ENCODE peak calls at places on chromosomes 12 and 14, in nine cellular contexts. B is left ventricle myocardium inferior; Z is lower leg skin; F is CD8-positive, alpha-beta T cell; W is heart left ventricle; M is fibroblast of pulmonary artery; V is adrenal gland; C is BJ; R is fibroblast of the aortic adventitia. P is an unnamed sample.

GRCh38 chr14:99784508-99784907 is 8.7 kb upstream of the EML1 start:
- DNase-seq in C (no peak), R (no peak), F (no peak), W (no peak), M (no peak), Z (no peak), B (no peak), V (no peak), P (no peak)

GRCh38 chr14:35286707-35287106 is 5.5 kb upstream of the PSMA6 start:
- DNase-seq in F (no peak), R (no peak), M (no peak), V (no peak), C (no peak), B (no peak), W (no peak), Z (no peak), P (no peak)

GRCh38 chr12:22551624-22552023 is 7.3 kb upstream of the C2CD5 start:
- DNase-seq in F (no peak), R (no peak), V (no peak), Z (no peak), B (no peak), C (no peak), W (no peak), M (no peak), P (no peak)

GRCh38 chr14:89011727-89012271 is 187.3 kb downstream of the TTC8 start:
- DNase-seq in F (no peak), W (no peak), B (no peak), V (no peak), Z (no peak), R (no peak), M (no peak), C (no peak), P (peak; percentile 41)

GRCh38 chr14:96796851-96797187 is 363 bp upstream of the VRK1 start:
- DNase-seq in Z (no peak), C (no peak), B (no peak), R (no peak), V (no peak), M (no peak), F (no peak), W (no peak), P (no peak)

GRCh38 chr14:100531152-100531551 is 56.1 kb downstream of the BEGAIN start:
- DNase-seq in C (no peak), M (no peak), Z (no peak), W (no peak), V (no peak), F (no peak), B (peak; percentile 1), R (no peak), P (no peak)

GRCh38 chr12:123762715-123763052 is 583 bp downstream of the DNAH10 start:
- DNase-seq in B (no peak), Z (no peak), V (no peak), F (no peak), W (no peak), R (no peak), M (no peak), C (no peak), P (no peak)

GRCh38 chr14:26808407-26808806 is 210.6 kb upstream of the NOVA1 start:
- DNase-seq in V (no peak), C (no peak), Z (no peak), R (peak; percentile 22), M (peak; percentile 79), W (no peak), F (no peak), B (no peak), P (no peak)

GRCh38 chr12:105978276-105978675 is 160.5 kb downstream of the NUAK1 start:
- DNase-seq in C (no peak), Z (no peak), V (no peak), R (no peak), F (no peak), M (no peak), B (no peak), W (no peak), P (no peak)

GRCh38 chr14:54188036-54188666 is 208.7 kb upstream of the CDKN3 start:
- DNase-seq in F (no peak), W (no peak), Z (no peak), M (no peak), C (no peak), R (no peak), B (no peak), V (no peak), P (no peak)

GRCh38 chr12:50918584-50919316 is 33.6 kb upstream of the HIGD1C start:
- DNase-seq in M (no peak), B (no peak), W (no peak), F (no peak), R (peak; percentile 27), C (no peak), V (no peak), Z (no peak), P (no peak)

GRCh38 chr12:19150273-19150895 is 20.9 kb downstream of the PLEKHA5 start:
- DNase-seq in R (peak; percentile 23), F (no peak), C (peak; percentile 34), V (no peak), W (peak; percentile 34), M (peak; percentile 38), B (no peak), Z (no peak), P (no peak)

GRCh38 chr14:102605026-102605425 is 12.6 kb downstream of the RCOR1 start:
- DNase-seq in W (no peak), C (no peak), Z (peak; percentile 46), M (peak; percentile 49), B (no peak), R (no peak), F (no peak), V (no peak), P (peak; percentile 42)

GRCh38 chr14:22432348-22432976 is 156.6 kb downstream of the DAD1 start:
- DNase-seq in W (no peak), C (peak; percentile 29), Z (peak; percentile 51), B (no peak), F (no peak), V (peak; percentile 69), M (peak; percentile 98), R (peak; percentile 95), P (peak; percentile 81)

GRCh38 chr12:57519758-57520007 is 631 bp downstream of the DDIT3 start:
- DNase-seq in M (no peak), C (no peak), B (no peak), R (no peak), W (no peak), V (no peak), F (no peak), Z (no peak), P (no peak)

DNA sequence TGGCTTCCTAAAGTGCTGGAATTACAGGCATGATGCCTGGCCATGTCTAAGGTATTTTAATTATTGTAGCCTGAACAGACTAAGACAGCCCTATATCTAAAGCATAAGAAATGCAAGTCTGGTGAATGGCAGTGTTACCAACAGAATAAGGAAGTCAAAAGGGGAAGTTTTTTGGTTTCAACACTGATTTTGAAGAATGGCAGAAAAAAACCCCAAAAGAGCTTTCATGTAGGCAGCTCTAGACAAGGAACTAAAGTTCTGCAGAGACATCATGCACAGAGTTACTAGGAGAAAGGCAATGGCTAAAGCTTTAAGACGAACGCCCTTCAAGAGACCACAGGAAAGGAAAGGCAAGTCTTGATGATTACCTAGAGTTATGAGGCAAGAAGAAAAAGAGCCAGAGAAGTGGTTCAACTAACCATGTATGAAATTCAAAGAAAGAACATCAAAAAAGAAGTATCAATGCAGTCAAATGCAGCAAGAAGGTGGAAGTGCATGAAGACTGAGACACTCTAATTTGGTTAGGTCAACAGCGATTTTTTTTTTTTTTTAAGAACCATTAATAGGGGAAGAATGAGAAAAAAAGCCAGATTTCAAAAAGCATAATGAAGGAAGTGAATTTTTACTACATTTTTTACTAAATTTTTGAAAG is 50.8 kb downstream of the RPS6KA5 start:
- DNase-seq in M (no peak), F (no peak), C (no peak), Z (no peak), B (no peak), R (peak; percentile 13), W (no peak), V (no peak), P (no peak)
- H3K4me3 ChIP-seq in M (no peak overlapping the region), F (no peak overlapping the region), C (no peak overlapping the region), Z (no peak overlapping the region), B (no peak overlapping the region), R (no peak overlapping the region), W (no peak overlapping the region), V (no peak overlapping the region), P (no peak overlapping the region)

DNA sequence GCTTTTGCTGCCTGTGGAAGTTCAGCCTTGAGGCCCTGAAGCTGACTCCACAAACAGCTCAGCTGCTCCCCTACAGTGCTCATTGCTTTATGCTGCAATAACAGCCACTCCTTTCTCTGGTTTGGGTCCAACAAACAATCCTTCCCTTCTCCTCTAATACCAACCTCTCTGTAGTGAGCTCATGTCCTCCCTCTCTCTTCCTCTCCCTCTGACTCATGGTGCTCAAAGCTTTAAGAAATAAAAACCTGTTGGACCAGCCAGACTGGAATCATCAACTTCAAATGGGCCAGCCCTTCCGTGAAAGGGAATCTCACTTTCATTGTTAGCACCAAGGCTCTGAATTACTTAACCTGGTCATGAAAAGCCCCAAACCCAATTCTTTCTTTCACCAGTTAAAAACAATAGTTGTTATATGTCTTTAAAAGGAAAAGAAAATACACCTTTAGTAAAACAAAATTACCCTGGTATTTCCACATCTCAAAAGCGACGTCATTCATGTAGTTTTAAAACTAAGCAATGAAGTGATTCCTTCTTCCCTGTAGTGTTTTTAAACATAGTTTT is 126.4 kb downstream of the DUSP6 start:
- DNase-seq in Z (peak; percentile 80), V (no peak), F (no peak), M (peak; percentile 96), B (no peak), C (peak; percentile 76), W (peak; percentile 38), R (peak; percentile 96), P (peak; percentile 90)
- TF ChIP-seq CTCF in Z (no peak), V (no peak), F (no peak), M (no peak), B (no peak), C (no peak), W (no peak), R (no peak), P (no peak)

DNA sequence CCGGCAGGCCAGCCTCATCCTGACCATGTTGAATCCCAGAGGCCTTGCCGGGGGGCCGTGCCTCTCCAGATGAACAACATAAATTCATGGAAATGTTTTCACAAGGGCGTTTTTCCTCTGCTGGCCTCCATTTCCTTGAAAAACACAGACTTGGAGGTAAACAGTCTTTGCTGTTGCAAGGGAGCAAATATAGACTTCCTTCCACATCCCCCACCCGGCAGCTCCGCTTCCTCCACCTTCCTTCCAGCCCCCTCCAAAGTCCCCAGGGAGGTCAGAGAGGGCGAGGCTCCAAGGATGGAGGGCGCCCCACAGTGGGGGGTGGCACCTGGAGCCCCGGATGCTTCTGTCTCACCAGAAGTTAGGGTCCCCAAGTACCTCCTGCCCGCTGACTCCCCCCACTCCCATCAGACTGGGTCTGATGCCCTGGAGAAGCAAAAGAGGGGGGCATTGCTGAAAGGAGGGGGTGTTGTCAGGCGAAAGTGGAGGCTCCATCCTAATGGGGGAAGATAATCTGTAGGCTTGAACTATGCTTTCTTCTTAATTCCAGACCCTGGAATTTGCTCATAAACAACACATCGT is 31.1 kb downstream of the CALM1 start:
- DNase-seq in M (no peak), R (no peak), V (no peak), Z (no peak), C (no peak), B (peak; percentile 25), F (no peak), W (peak; percentile 44), P (no peak)
- H3K4me3 ChIP-seq in M (no peak overlapping the region), R (no peak overlapping the region), V (no peak overlapping the region), Z (no peak overlapping the region), C (no peak overlapping the region), B (no peak overlapping the region), F (no peak overlapping the region), W (no peak overlapping the region), P (no peak overlapping the region)

DNA sequence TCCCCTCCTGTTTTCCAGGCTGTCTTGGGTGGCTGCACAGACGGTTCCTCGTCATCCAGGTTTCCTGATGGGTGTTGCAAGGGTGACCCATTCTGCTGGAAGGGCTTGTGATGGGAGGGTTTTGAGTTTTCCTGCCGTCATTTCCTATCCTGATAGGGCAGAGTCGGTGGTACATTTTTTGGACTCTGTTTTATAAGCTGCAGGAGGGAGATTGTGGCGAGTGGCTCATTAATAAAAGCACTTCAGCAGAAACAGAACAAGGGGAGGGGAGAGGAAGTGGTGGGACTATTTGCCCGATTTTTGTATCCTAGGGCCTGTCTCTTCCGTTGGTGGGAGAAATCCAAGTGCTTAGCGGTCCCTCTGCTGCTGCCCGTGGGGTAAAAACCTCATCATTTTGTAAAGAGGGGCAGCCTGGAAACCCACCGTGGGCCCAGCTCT is 40.0 kb downstream of the TSPAN9 start:
- DNase-seq in W (peak; percentile 41), C (peak; percentile 68), Z (no peak), F (no peak), B (no peak), R (peak; percentile 45), V (peak; percentile 46), M (peak; percentile 96), P (peak; percentile 77)
- TF ChIP-seq CTCF in W (no peak), C (no peak), Z (no peak), F (no peak), B (no peak), R (no peak), V (no peak), M (no peak), P (no peak)

P was measured in foreskin fibroblast.